ENCODE peak calls at places on chromosomes 13 and 19, in five cellular contexts. X is HCT116, Q is progenitor cell of endocrine pancreas, L is choroid plexus epithelial cell, D is left lung. H is an unnamed sample.
A peak's percentile ranks its signal among the peaks of the same experiment; 100 is the strongest.

GRCh38 chr19:10543420-10544241 is at the start of gene ATG4D:
- DNase-seq in X (peak; percentile 56), Q (peak; percentile 88), L (peak; percentile 66), D (peak; percentile 89), H (peak; percentile 98)

GRCh38 chr13:99971576-99972189 is at the start of gene ZIC5:
- DNase-seq in X (no peak), Q (no peak), L (peak; percentile 73), D (no peak), H (no peak)

GRCh38 chr13:44011036-44011435 is 131.3 kb downstream of the LACC1 start:
- DNase-seq in X (no peak), Q (no peak), L (peak; percentile 40), D (no peak), H (no peak)

GRCh38 chr19:16446108-16447014 is 25.4 kb downstream of the EPS15L1 start:
- DNase-seq in X (no peak), Q (no peak), L (peak; percentile 82), D (no peak), H (no peak)

GRCh38 chr13:114140909-114141255 is 8.5 kb upstream of the RASA3 start:
- DNase-seq in X (no peak), Q (no peak), L (no peak), D (no peak), H (no peak)

GRCh38 chr13:28423010-28423409 is 71.9 kb downstream of the FLT1 start:
- DNase-seq in X (no peak), Q (no peak), L (no peak), D (peak; percentile 77), H (no peak)

GRCh38 chr19:7391218-7391670 is 42.5 kb downstream of the ARHGEF18 start:
- DNase-seq in X (peak; percentile 96), Q (no peak), L (peak; percentile 58), D (no peak), H (no peak)

GRCh38 chr13:68727165-68727564 is 1380.5 kb upstream of the ATXN8OS start:
- DNase-seq in X (no peak), Q (no peak), L (no peak), D (no peak), H (no peak)

GRCh38 chr19:31610036-31610435 is 260.8 kb upstream of the TSHZ3 start:
- DNase-seq in X (no peak), Q (no peak), L (no peak), D (no peak), H (no peak)

GRCh38 chr19:3547301-3547731 is 8.3 kb downstream of the TEKTIP1 start:
- DNase-seq in X (no peak), Q (no peak), L (no peak), D (no peak), H (no peak)
- TF ChIP-seq CTCF in X (no peak), Q (peak; percentile 49), L (peak; percentile 66), D (peak; percentile 67), H (peak; percentile 14)

GRCh38 chr13:112510002-112510780 is 77.8 kb downstream of the TUBGCP3 start:
- DNase-seq in X (peak; percentile 53), Q (no peak), L (peak; percentile 83), D (peak; percentile 40), H (peak; percentile 40)
- TF ChIP-seq CTCF in X (peak; percentile 23), Q (peak; percentile 64), L (peak; percentile 75), D (peak; percentile 12), H (peak; percentile 32)

DNA sequence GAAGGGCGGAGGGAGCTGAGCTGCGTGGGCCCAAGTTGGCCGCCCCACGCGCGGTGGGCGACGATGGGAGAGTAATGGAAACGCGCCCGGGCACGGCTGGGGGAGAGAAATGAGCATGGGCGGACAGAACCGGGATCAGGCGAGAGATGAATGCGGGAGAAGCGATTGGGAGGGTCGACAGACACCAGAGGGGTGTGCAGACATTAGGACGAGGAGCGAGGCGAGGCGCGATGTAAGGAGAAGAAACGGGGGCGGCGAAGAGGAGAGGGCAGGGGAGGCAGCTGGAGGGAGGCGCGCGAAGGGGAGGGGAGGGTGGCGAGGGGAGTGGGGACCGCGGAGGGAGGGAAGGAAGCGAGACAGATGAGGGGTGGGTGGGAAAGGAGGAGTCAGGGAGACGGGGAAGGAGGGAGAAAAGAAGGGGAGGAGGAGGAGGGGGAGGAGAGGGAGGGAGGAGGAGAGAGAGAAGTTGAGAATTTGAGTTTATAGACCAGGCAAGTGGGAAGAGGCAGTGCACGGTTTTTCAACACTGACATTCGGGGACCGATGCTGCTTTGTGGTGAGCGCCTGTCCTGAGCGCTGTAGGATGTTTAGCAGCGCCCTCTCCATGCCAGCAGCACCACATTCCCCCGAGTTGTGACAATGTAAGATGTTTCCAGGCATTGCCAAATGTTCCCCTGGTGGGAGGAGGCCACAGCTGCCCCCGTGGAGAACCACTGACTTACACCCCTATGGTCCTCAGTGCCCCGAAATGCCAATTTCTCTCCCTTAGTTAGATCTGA is at the start of gene SHISA7:
- DNase-seq in X (no peak), Q (no peak), L (no peak), D (no peak), H (no peak)
- TF ChIP-seq CTCF in X (no peak), Q (no peak), L (no peak), D (no peak), H (no peak)

GRCh38 chr13:24313449-24313848 is 4.1 kb downstream of the C1QTNF9 start:
- DNase-seq in X (no peak), Q (no peak), L (no peak), D (no peak), H (no peak)
- TF ChIP-seq CTCF in X (peak; percentile 26), Q (peak; percentile 16), L (peak; percentile 51), D (no peak), H (no peak)

GRCh38 chr13:49099513-49099877 is 120.6 kb upstream of the MLNR start:
- DNase-seq in X (no peak), Q (no peak), L (no peak), D (no peak), H (no peak)

GRCh38 chr13:49100637-49101570 is 119.2 kb upstream of the MLNR start:
- DNase-seq in X (no peak), Q (no peak), L (no peak), D (no peak), H (no peak)

GRCh38 chr13:49097374-49097773 is 121.7 kb downstream of the FNDC3A start:
- DNase-seq in X (peak; percentile 13), Q (no peak), L (peak; percentile 72), D (no peak), H (no peak)

GRCh38 chr13:49098198-49098597 is 121.9 kb upstream of the MLNR start:
- DNase-seq in X (peak; percentile 81), Q (no peak), L (peak; percentile 95), D (no peak), H (no peak)

DNA sequence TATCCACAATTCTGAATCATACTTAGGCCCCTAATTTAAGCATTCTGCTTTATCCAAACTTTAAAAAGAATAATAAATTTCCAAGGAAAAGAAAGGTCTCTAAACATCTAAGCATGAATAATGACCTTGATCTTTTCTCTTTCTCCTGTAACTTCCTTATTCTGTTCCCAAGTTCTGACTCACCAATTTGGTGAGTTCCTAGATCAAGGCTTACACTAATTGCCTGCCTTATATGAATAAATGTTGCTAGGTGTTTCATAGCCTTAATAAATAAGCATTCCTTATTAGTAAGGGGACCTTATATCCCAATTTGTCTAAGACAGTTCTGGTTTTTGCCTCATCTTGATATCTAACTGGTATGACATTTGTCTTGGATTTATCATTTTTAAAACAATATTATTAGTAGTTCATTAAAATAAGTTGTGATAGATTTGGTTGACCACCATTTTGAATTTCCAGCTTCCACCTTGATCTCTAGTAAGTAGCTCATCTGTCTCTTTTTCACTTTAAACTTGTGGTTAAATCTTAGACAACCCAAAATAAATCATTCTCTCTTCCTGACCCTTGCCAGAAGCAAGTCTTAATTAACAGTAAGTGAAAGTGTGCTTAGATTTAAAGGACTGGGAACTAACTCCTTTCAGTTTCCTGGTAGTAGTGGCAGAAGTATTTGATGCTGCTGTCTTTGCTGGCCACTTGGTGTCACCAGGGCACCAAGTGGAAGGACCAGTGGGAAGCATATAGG is 121.2 kb upstream of the MLNR start:
- DNase-seq in X (peak; percentile 24), Q (no peak), L (peak; percentile 47), D (no peak), H (no peak)
- TF ChIP-seq CTCF in X (peak; percentile 24), Q (peak; percentile 50), L (peak; percentile 54), D (peak; percentile 7), H (peak; percentile 36)

GRCh38 chr13:38417727-38418126 is 68.1 kb downstream of the UFM1 start:
- DNase-seq in X (no peak), Q (no peak), L (peak; percentile 59), D (no peak), H (no peak)
- TF ChIP-seq CTCF in X (no peak), Q (no peak), L (peak; percentile 64), D (no peak), H (peak; percentile 23)

GRCh38 chr19:4904481-4904880 is 1.8 kb upstream of the ARRDC5 start:
- DNase-seq in X (no peak), Q (no peak), L (no peak), D (no peak), H (no peak)

GRCh38 chr19:4909172-4909896 is at the start of gene UHRF1:
- DNase-seq in X (no peak), Q (peak; percentile 21), L (no peak), D (peak; percentile 35), H (peak; percentile 53)

GRCh38 chr19:4908311-4908710 is 990 bp upstream of the UHRF1 start:
- DNase-seq in X (no peak), Q (no peak), L (no peak), D (no peak), H (peak; percentile 3)

GRCh38 chr19:4908781-4909171 is 525 bp upstream of the UHRF1 start:
- DNase-seq in X (no peak), Q (no peak), L (no peak), D (no peak), H (peak; percentile 5)

DNA sequence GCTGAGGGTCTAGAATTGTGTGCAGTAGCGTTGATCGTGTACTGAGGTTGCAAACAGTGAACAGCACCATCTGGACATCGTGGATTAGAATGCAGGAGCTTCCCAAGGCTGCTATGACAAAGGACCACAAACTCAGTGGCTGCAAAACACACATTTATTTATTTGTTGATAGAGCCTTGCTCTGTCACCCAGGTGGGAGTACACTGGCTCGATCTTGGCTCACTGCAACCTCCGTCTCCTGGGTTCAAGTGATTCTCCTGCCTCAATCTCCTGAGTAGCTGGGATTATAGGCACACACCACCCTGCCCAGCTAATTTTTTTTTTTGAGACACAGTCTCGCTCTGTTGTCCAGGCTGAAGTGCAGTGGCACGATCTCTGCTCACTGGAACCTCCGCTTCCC is 2.3 kb upstream of the UHRF1 start:
- DNase-seq in X (no peak), Q (no peak), L (no peak), D (no peak), H (peak; percentile 24)
- TF ChIP-seq CTCF in X (no peak), Q (no peak), L (no peak), D (no peak), H (no peak)

GRCh38 chr19:45092747-45093678 is at the start of gene PPP1R37:
- DNase-seq in X (peak; percentile 98), Q (peak; percentile 85), L (peak; percentile 99), D (peak; percentile 96), H (peak; percentile 96)
- TF ChIP-seq CTCF in X (no peak), Q (peak; percentile 50), L (no peak), D (peak; percentile 65), H (no peak)

DNA sequence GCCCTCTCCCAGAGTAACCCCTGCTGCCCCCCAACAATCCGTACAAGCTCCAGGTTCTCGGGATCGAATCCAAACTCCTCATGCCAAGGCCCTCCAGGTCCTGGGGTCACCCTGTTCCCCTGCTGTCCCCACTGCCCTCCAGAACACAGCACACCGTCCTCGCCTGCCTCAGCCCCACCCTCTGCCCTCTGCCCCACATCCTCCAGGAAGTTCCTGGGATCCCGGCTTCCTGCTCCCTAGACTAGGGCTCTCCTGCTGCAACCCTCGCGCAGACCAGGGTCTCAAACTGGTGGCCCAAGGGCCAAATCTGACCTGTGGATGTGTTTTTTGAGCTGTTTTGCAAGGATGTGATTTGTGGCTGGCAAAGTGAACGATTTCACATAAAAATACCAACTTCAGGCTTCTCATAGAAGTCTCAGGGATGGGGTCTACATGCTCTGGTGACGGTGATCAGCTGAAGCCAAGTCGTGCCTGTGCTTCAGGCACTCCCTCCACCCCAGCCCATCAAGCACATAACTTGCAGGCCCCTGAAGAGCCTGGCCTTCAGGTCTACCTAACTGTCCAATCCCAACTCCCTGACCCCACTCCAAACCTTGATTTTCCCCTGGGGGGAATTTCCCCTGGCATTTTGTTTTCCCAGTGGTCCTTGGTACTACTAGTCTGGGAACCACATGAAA is 1.8 kb downstream of the RABAC1 start:
- DNase-seq in X (no peak), Q (no peak), L (no peak), D (no peak), H (no peak)
- TF ChIP-seq CTCF in X (no peak), Q (no peak), L (no peak), D (no peak), H (no peak)